ENCODE peak calls at places on chromosomes 4 and X, in five cellular contexts. One of them, this sample, is unnamed.

GRCh38 chr4:16417198-16417597 is 190.9 kb upstream of the TAPT1 start:
- DNase-seq in substantia nigra: no peak
- DNase-seq in activated T-cell treated with anti-CD3 and anti-CD28 coated beads for 48 hours: no peak
- DNase-seq in left lung: no peak
- DNase-seq in activated CD8-positive, alpha-beta T cell treated with anti-CD3 and anti-CD28 coated beads, Interleukin-2, amount 10 ng/mL, durations not matched to agents 7 days and 5 days: no peak
- DNase-seq in this sample: no peak

GRCh38 chrX:103585421-103586313 is at the start of gene TCEAL4:
- DNase-seq in substantia nigra: peak
- DNase-seq in activated T-cell treated with anti-CD3 and anti-CD28 coated beads for 48 hours: no peak
- DNase-seq in activated CD8-positive, alpha-beta T cell treated with anti-CD3 and anti-CD28 coated beads, Interleukin-2, amount 10 ng/mL, durations not matched to agents 7 days and 5 days: peak
- DNase-seq in left lung: peak
- DNase-seq in this sample: peak

GRCh38 chr4:37970702-37971101 is 10.5 kb downstream of the PTTG2 start:
- DNase-seq in activated T-cell treated with anti-CD3 and anti-CD28 coated beads for 48 hours: peak
- DNase-seq in substantia nigra: peak
- DNase-seq in activated CD8-positive, alpha-beta T cell treated with anti-CD3 and anti-CD28 coated beads, Interleukin-2, amount 10 ng/mL, durations not matched to agents 7 days and 5 days: peak
- DNase-seq in left lung: peak
- DNase-seq in this sample: no peak

GRCh38 chr4:187937557-187937956 is 58.0 kb upstream of the ZFP42 start:
- DNase-seq in activated T-cell treated with anti-CD3 and anti-CD28 coated beads for 48 hours: no peak
- DNase-seq in left lung: no peak
- DNase-seq in substantia nigra: no peak
- DNase-seq in activated CD8-positive, alpha-beta T cell treated with anti-CD3 and anti-CD28 coated beads, Interleukin-2, amount 10 ng/mL, durations not matched to agents 7 days and 5 days: no peak
- DNase-seq in this sample: no peak

GRCh38 chr4:152369903-152370296 is 166.0 kb downstream of the FBXW7 start:
- DNase-seq in activated T-cell treated with anti-CD3 and anti-CD28 coated beads for 48 hours: no peak
- DNase-seq in activated CD8-positive, alpha-beta T cell treated with anti-CD3 and anti-CD28 coated beads, Interleukin-2, amount 10 ng/mL, durations not matched to agents 7 days and 5 days: no peak
- DNase-seq in substantia nigra: no peak
- DNase-seq in left lung: no peak
- DNase-seq in this sample: peak

GRCh38 chrX:150805736-150806135 is 92.7 kb downstream of the CD99L2 start:
- DNase-seq in activated CD8-positive, alpha-beta T cell treated with anti-CD3 and anti-CD28 coated beads, Interleukin-2, amount 10 ng/mL, durations not matched to agents 7 days and 5 days: no peak
- DNase-seq in left lung: no peak
- DNase-seq in substantia nigra: no peak
- DNase-seq in activated T-cell treated with anti-CD3 and anti-CD28 coated beads for 48 hours: no peak
- DNase-seq in this sample: no peak

GRCh38 chr4:110075083-110075738 is 123.2 kb downstream of the ELOVL6 start:
- DNase-seq in substantia nigra: no peak
- DNase-seq in left lung: no peak
- DNase-seq in activated T-cell treated with anti-CD3 and anti-CD28 coated beads for 48 hours: no peak
- DNase-seq in activated CD8-positive, alpha-beta T cell treated with anti-CD3 and anti-CD28 coated beads, Interleukin-2, amount 10 ng/mL, durations not matched to agents 7 days and 5 days: no peak
- DNase-seq in this sample: no peak

GRCh38 chrX:135331525-135331924 is 22.2 kb downstream of the ETDC start:
- DNase-seq in activated CD8-positive, alpha-beta T cell treated with anti-CD3 and anti-CD28 coated beads, Interleukin-2, amount 10 ng/mL, durations not matched to agents 7 days and 5 days: no peak
- DNase-seq in left lung: no peak
- DNase-seq in substantia nigra: no peak
- DNase-seq in activated T-cell treated with anti-CD3 and anti-CD28 coated beads for 48 hours: no peak
- DNase-seq in this sample: no peak

GRCh38 chrX:43860646-43861370 is 21.4 kb downstream of the MAOB start:
- DNase-seq in activated CD8-positive, alpha-beta T cell treated with anti-CD3 and anti-CD28 coated beads, Interleukin-2, amount 10 ng/mL, durations not matched to agents 7 days and 5 days: no peak
- DNase-seq in substantia nigra: no peak
- DNase-seq in activated T-cell treated with anti-CD3 and anti-CD28 coated beads for 48 hours: no peak
- DNase-seq in left lung: no peak
- DNase-seq in this sample: no peak

GRCh38 chr4:135372131-135372530 is 1170.5 kb upstream of the PABPC4L start:
- DNase-seq in activated T-cell treated with anti-CD3 and anti-CD28 coated beads for 48 hours: no peak
- DNase-seq in left lung: peak
- DNase-seq in activated CD8-positive, alpha-beta T cell treated with anti-CD3 and anti-CD28 coated beads, Interleukin-2, amount 10 ng/mL, durations not matched to agents 7 days and 5 days: no peak
- DNase-seq in substantia nigra: no peak
- DNase-seq in this sample: no peak

GRCh38 chr4:125070869-125071268 is 243.9 kb upstream of the FAT4 start:
- DNase-seq in substantia nigra: no peak
- DNase-seq in activated T-cell treated with anti-CD3 and anti-CD28 coated beads for 48 hours: no peak
- DNase-seq in activated CD8-positive, alpha-beta T cell treated with anti-CD3 and anti-CD28 coated beads, Interleukin-2, amount 10 ng/mL, durations not matched to agents 7 days and 5 days: no peak
- DNase-seq in left lung: no peak
- DNase-seq in this sample: no peak

GRCh38 chr4:149891381-149891780 is 75.7 kb upstream of the IQCM start:
- DNase-seq in activated CD8-positive, alpha-beta T cell treated with anti-CD3 and anti-CD28 coated beads, Interleukin-2, amount 10 ng/mL, durations not matched to agents 7 days and 5 days: no peak
- DNase-seq in activated T-cell treated with anti-CD3 and anti-CD28 coated beads for 48 hours: no peak
- DNase-seq in substantia nigra: no peak
- DNase-seq in left lung: no peak
- DNase-seq in this sample: no peak

GRCh38 chr4:26406346-26406975 is 83.8 kb downstream of the CCKAR start:
- DNase-seq in activated CD8-positive, alpha-beta T cell treated with anti-CD3 and anti-CD28 coated beads, Interleukin-2, amount 10 ng/mL, durations not matched to agents 7 days and 5 days: no peak
- DNase-seq in activated T-cell treated with anti-CD3 and anti-CD28 coated beads for 48 hours: no peak
- DNase-seq in left lung: no peak
- DNase-seq in substantia nigra: no peak
- DNase-seq in this sample: no peak

GRCh38 chr4:150244600-150244999 is 166.4 kb downstream of the DCLK2 start:
- DNase-seq in left lung: no peak
- DNase-seq in substantia nigra: no peak
- DNase-seq in activated CD8-positive, alpha-beta T cell treated with anti-CD3 and anti-CD28 coated beads, Interleukin-2, amount 10 ng/mL, durations not matched to agents 7 days and 5 days: no peak
- DNase-seq in activated T-cell treated with anti-CD3 and anti-CD28 coated beads for 48 hours: no peak
- DNase-seq in this sample: no peak

GRCh38 chr4:89298788-89299152 is 8.8 kb downstream of the GPRIN3 start:
- DNase-seq in activated T-cell treated with anti-CD3 and anti-CD28 coated beads for 48 hours: no peak
- DNase-seq in substantia nigra: no peak
- DNase-seq in activated CD8-positive, alpha-beta T cell treated with anti-CD3 and anti-CD28 coated beads, Interleukin-2, amount 10 ng/mL, durations not matched to agents 7 days and 5 days: peak
- DNase-seq in left lung: no peak
- DNase-seq in this sample: no peak

GRCh38 chr4:41257257-41257900 is 651 bp downstream of the UCHL1 start:
- DNase-seq in activated T-cell treated with anti-CD3 and anti-CD28 coated beads for 48 hours: peak
- DNase-seq in activated CD8-positive, alpha-beta T cell treated with anti-CD3 and anti-CD28 coated beads, Interleukin-2, amount 10 ng/mL, durations not matched to agents 7 days and 5 days: peak
- DNase-seq in left lung: peak
- DNase-seq in substantia nigra: peak
- DNase-seq in this sample: peak

GRCh38 chr4:112183252-112183651 is 38.0 kb downstream of the FAM241A start:
- DNase-seq in activated CD8-positive, alpha-beta T cell treated with anti-CD3 and anti-CD28 coated beads, Interleukin-2, amount 10 ng/mL, durations not matched to agents 7 days and 5 days: no peak
- DNase-seq in left lung: no peak
- DNase-seq in activated T-cell treated with anti-CD3 and anti-CD28 coated beads for 48 hours: no peak
- DNase-seq in substantia nigra: no peak
- DNase-seq in this sample: no peak

GRCh38 chrX:4182010-4182806 is 468.8 kb upstream of the PRKX start:
- DNase-seq in activated T-cell treated with anti-CD3 and anti-CD28 coated beads for 48 hours: no peak
- DNase-seq in activated CD8-positive, alpha-beta T cell treated with anti-CD3 and anti-CD28 coated beads, Interleukin-2, amount 10 ng/mL, durations not matched to agents 7 days and 5 days: no peak
- DNase-seq in substantia nigra: no peak
- DNase-seq in left lung: no peak
- DNase-seq in this sample: no peak

GRCh38 chr4:119110121-119110520 is 25.5 kb upstream of the MYOZ2 start:
- DNase-seq in left lung: no peak
- DNase-seq in activated CD8-positive, alpha-beta T cell treated with anti-CD3 and anti-CD28 coated beads, Interleukin-2, amount 10 ng/mL, durations not matched to agents 7 days and 5 days: no peak
- DNase-seq in activated T-cell treated with anti-CD3 and anti-CD28 coated beads for 48 hours: no peak
- DNase-seq in substantia nigra: no peak
- DNase-seq in this sample: no peak

GRCh38 chr4:23768541-23768940 is 121.3 kb downstream of the PPARGC1A start:
- DNase-seq in activated T-cell treated with anti-CD3 and anti-CD28 coated beads for 48 hours: no peak
- DNase-seq in substantia nigra: no peak
- DNase-seq in left lung: no peak
- DNase-seq in activated CD8-positive, alpha-beta T cell treated with anti-CD3 and anti-CD28 coated beads, Interleukin-2, amount 10 ng/mL, durations not matched to agents 7 days and 5 days: no peak
- DNase-seq in this sample: no peak

GRCh38 chrX:101659601-101660063 is at the start of gene ARMCX2:
- DNase-seq in substantia nigra: peak
- DNase-seq in left lung: peak
- DNase-seq in activated CD8-positive, alpha-beta T cell treated with anti-CD3 and anti-CD28 coated beads, Interleukin-2, amount 10 ng/mL, durations not matched to agents 7 days and 5 days: no peak
- DNase-seq in activated T-cell treated with anti-CD3 and anti-CD28 coated beads for 48 hours: no peak
- DNase-seq in this sample: peak

GRCh38 chr4:168119870-168120269 is 27.5 kb downstream of the ANXA10 start:
- DNase-seq in activated T-cell treated with anti-CD3 and anti-CD28 coated beads for 48 hours: no peak
- DNase-seq in activated CD8-positive, alpha-beta T cell treated with anti-CD3 and anti-CD28 coated beads, Interleukin-2, amount 10 ng/mL, durations not matched to agents 7 days and 5 days: no peak
- DNase-seq in left lung: no peak
- DNase-seq in substantia nigra: no peak
- DNase-seq in this sample: no peak

GRCh38 chr4:113885291-113885690 is 94.2 kb downstream of the ARSJ start:
- DNase-seq in activated CD8-positive, alpha-beta T cell treated with anti-CD3 and anti-CD28 coated beads, Interleukin-2, amount 10 ng/mL, durations not matched to agents 7 days and 5 days: no peak
- DNase-seq in substantia nigra: no peak
- DNase-seq in left lung: no peak
- DNase-seq in activated T-cell treated with anti-CD3 and anti-CD28 coated beads for 48 hours: no peak
- DNase-seq in this sample: no peak

GRCh38 chr4:133188433-133189175 is 39.5 kb downstream of the PCDH10 start:
- DNase-seq in activated CD8-positive, alpha-beta T cell treated with anti-CD3 and anti-CD28 coated beads, Interleukin-2, amount 10 ng/mL, durations not matched to agents 7 days and 5 days: no peak
- DNase-seq in substantia nigra: no peak
- DNase-seq in left lung: no peak
- DNase-seq in activated T-cell treated with anti-CD3 and anti-CD28 coated beads for 48 hours: no peak
- DNase-seq in this sample: no peak

GRCh38 chrX:33082371-33082770 is 129.0 kb downstream of the DMD start:
- DNase-seq in activated T-cell treated with anti-CD3 and anti-CD28 coated beads for 48 hours: no peak
- DNase-seq in substantia nigra: no peak
- DNase-seq in left lung: no peak
- DNase-seq in activated CD8-positive, alpha-beta T cell treated with anti-CD3 and anti-CD28 coated beads, Interleukin-2, amount 10 ng/mL, durations not matched to agents 7 days and 5 days: no peak
- DNase-seq in this sample: no peak

GRCh38 chr4:20172070-20172760 is 79.5 kb upstream of the SLIT2 start:
- DNase-seq in substantia nigra: no peak
- DNase-seq in left lung: no peak
- DNase-seq in activated CD8-positive, alpha-beta T cell treated with anti-CD3 and anti-CD28 coated beads, Interleukin-2, amount 10 ng/mL, durations not matched to agents 7 days and 5 days: no peak
- DNase-seq in activated T-cell treated with anti-CD3 and anti-CD28 coated beads for 48 hours: no peak
- DNase-seq in this sample: no peak

GRCh38 chr4:15906024-15906443 is 32.5 kb downstream of the FGFBP1 start:
- DNase-seq in substantia nigra: no peak
- DNase-seq in activated T-cell treated with anti-CD3 and anti-CD28 coated beads for 48 hours: peak
- DNase-seq in left lung: peak
- DNase-seq in activated CD8-positive, alpha-beta T cell treated with anti-CD3 and anti-CD28 coated beads, Interleukin-2, amount 10 ng/mL, durations not matched to agents 7 days and 5 days: no peak
- DNase-seq in this sample: no peak